ENCODE peak calls at places on chromosomes 7 and 10, in four cellular contexts. One of them, this sample, is unnamed.

GRCh38 chr7:151711906-151712771 is 164.8 kb downstream of the PRKAG2 start:
- DNase-seq in colonic mucosa: no peak
- DNase-seq in NCI-H1048: no peak
- DNase-seq in HT1080: no peak
- DNase-seq in this sample: no peak

GRCh38 chr10:127020260-127020659 is 115.0 kb downstream of the DOCK1 start:
- DNase-seq in colonic mucosa: no peak
- DNase-seq in NCI-H1048: no peak
- DNase-seq in HT1080: no peak
- DNase-seq in this sample: no peak

GRCh38 chr7:151025924-151026671 is 1.8 kb upstream of the ATG9B start:
- DNase-seq in colonic mucosa: no peak
- DNase-seq in NCI-H1048: no peak
- DNase-seq in HT1080: peak
- DNase-seq in this sample: no peak

GRCh38 chr7:26153246-26153822 is 1.3 kb downstream of the NFE2L3 start:
- DNase-seq in colonic mucosa: peak
- DNase-seq in NCI-H1048: no peak
- DNase-seq in HT1080: no peak
- DNase-seq in this sample: no peak

GRCh38 chr10:34666008-34666700 is 148.9 kb downstream of the PARD3 start:
- DNase-seq in colonic mucosa: peak
- DNase-seq in NCI-H1048: no peak
- DNase-seq in HT1080: peak
- DNase-seq in this sample: peak

GRCh38 chr7:109545686-109546085 is 976.0 kb downstream of the DNAJB9 start:
- DNase-seq in colonic mucosa: no peak
- DNase-seq in NCI-H1048: no peak
- DNase-seq in HT1080: no peak
- DNase-seq in this sample: no peak

GRCh38 chr10:52232561-52233350 is 81.3 kb upstream of the DKK1 start:
- DNase-seq in colonic mucosa: peak
- DNase-seq in NCI-H1048: no peak
- DNase-seq in HT1080: peak
- DNase-seq in this sample: no peak

GRCh38 chr7:1466524-1467271 is 7.4 kb upstream of the MICALL2 start:
- DNase-seq in colonic mucosa: peak
- DNase-seq in NCI-H1048: no peak
- DNase-seq in HT1080: peak
- DNase-seq in this sample: peak

GRCh38 chr7:36937754-36938551 is 213.7 kb upstream of the AOAH start:
- DNase-seq in colonic mucosa: no peak
- DNase-seq in NCI-H1048: no peak
- DNase-seq in HT1080: no peak
- DNase-seq in this sample: no peak

GRCh38 chr7:1850111-1850975 is 180.3 kb downstream of the ELFN1 start:
- DNase-seq in colonic mucosa: no peak
- DNase-seq in NCI-H1048: no peak
- DNase-seq in HT1080: no peak
- DNase-seq in this sample: no peak

GRCh38 chr10:78865518-78865835 is 203.3 kb upstream of the ZMIZ1 start:
- DNase-seq in colonic mucosa: peak
- DNase-seq in NCI-H1048: no peak
- DNase-seq in HT1080: peak
- DNase-seq in this sample: no peak

GRCh38 chr7:50803359-50804337 is 21.0 kb upstream of the GRB10 start:
- DNase-seq in colonic mucosa: no peak
- DNase-seq in NCI-H1048: no peak
- DNase-seq in HT1080: no peak
- DNase-seq in this sample: no peak

GRCh38 chr10:20536381-20536780 is 360.7 kb downstream of the NEBL start:
- DNase-seq in colonic mucosa: no peak
- DNase-seq in NCI-H1048: no peak
- DNase-seq in HT1080: no peak
- DNase-seq in this sample: no peak

GRCh38 chr10:76036410-76036940 is 605.1 kb downstream of the LRMDA start:
- DNase-seq in colonic mucosa: peak
- DNase-seq in NCI-H1048: no peak
- DNase-seq in HT1080: peak
- DNase-seq in this sample: peak

GRCh38 chr7:115097175-115097671 is 175.3 kb downstream of the MDFIC start:
- DNase-seq in colonic mucosa: no peak
- DNase-seq in NCI-H1048: peak
- DNase-seq in HT1080: peak
- DNase-seq in this sample: no peak

GRCh38 chr10:56359837-56360236 is 1.2 kb downstream of the ZWINT start:
- DNase-seq in colonic mucosa: no peak
- DNase-seq in NCI-H1048: no peak
- DNase-seq in HT1080: no peak
- DNase-seq in this sample: no peak

GRCh38 chr10:105769248-105770184 is 1128.4 kb downstream of the SORCS3 start:
- DNase-seq in colonic mucosa: no peak
- DNase-seq in NCI-H1048: no peak
- DNase-seq in HT1080: peak
- DNase-seq in this sample: no peak

GRCh38 chr10:61842755-61843497 is 58.6 kb upstream of the ARID5B start:
- DNase-seq in colonic mucosa: no peak
- DNase-seq in NCI-H1048: no peak
- DNase-seq in HT1080: peak
- DNase-seq in this sample: no peak

GRCh38 chr7:27149817-27150567 is 2.4 kb downstream of the HOXA3 start:
- DNase-seq in colonic mucosa: peak
- DNase-seq in NCI-H1048: no peak
- DNase-seq in HT1080: no peak
- DNase-seq in this sample: peak

GRCh38 chr10:59397971-59398370 is 35.6 kb upstream of the FAM13C start:
- DNase-seq in colonic mucosa: no peak
- DNase-seq in NCI-H1048: no peak
- DNase-seq in HT1080: no peak
- DNase-seq in this sample: no peak

GRCh38 chr7:143393267-143394041 is 12.3 kb downstream of the ZYX start:
- DNase-seq in colonic mucosa: no peak
- DNase-seq in NCI-H1048: no peak
- DNase-seq in HT1080: no peak
- DNase-seq in this sample: no peak

GRCh38 chr7:157926107-157926506 is 589.3 kb downstream of the DNAJB6 start:
- DNase-seq in colonic mucosa: no peak
- DNase-seq in NCI-H1048: no peak
- DNase-seq in HT1080: no peak
- DNase-seq in this sample: no peak

GRCh38 chr7:100452513-100452912 is 11.5 kb downstream of the SPACDR start:
- DNase-seq in colonic mucosa: no peak
- DNase-seq in NCI-H1048: no peak
- DNase-seq in HT1080: no peak
- DNase-seq in this sample: no peak

GRCh38 chr7:44284881-44285541 is 40.4 kb downstream of the CAMK2B start:
- DNase-seq in colonic mucosa: no peak
- DNase-seq in NCI-H1048: no peak
- DNase-seq in HT1080: no peak
- DNase-seq in this sample: no peak

GRCh38 chr7:22140597-22140996 is 194.9 kb upstream of the CDCA7L start:
- DNase-seq in colonic mucosa: no peak
- DNase-seq in NCI-H1048: no peak
- DNase-seq in HT1080: no peak
- DNase-seq in this sample: no peak

GRCh38 chr7:31327071-31327470 is 13.5 kb downstream of the NEUROD6 start:
- DNase-seq in colonic mucosa: no peak
- DNase-seq in NCI-H1048: no peak
- DNase-seq in HT1080: peak
- DNase-seq in this sample: no peak

GRCh38 chr10:50988792-50989191 is 85.5 kb upstream of the PRKG1 start:
- DNase-seq in colonic mucosa: no peak
- DNase-seq in NCI-H1048: no peak
- DNase-seq in HT1080: peak
- DNase-seq in this sample: no peak

GRCh38 chr10:24428410-24428782 is 219.5 kb downstream of the KIAA1217 start:
- DNase-seq in colonic mucosa: no peak
- DNase-seq in NCI-H1048: no peak
- DNase-seq in HT1080: peak
- DNase-seq in this sample: no peak

GRCh38 chr10:13329565-13329964 is 18.5 kb downstream of the SEPHS1 start:
- DNase-seq in colonic mucosa: no peak
- DNase-seq in NCI-H1048: no peak
- DNase-seq in HT1080: no peak
- DNase-seq in this sample: no peak

GRCh38 chr7:22715969-22716368 is 11.0 kb upstream of the IL6 start:
- DNase-seq in colonic mucosa: no peak
- DNase-seq in NCI-H1048: no peak
- DNase-seq in HT1080: no peak
- DNase-seq in this sample: no peak

GRCh38 chr10:2731940-2732339 is 335.4 kb upstream of the PFKP start:
- DNase-seq in colonic mucosa: no peak
- DNase-seq in NCI-H1048: no peak
- DNase-seq in HT1080: peak
- DNase-seq in this sample: no peak

GRCh38 chr7:130141161-130141857 is 63.9 kb downstream of the TMEM209 start:
- DNase-seq in colonic mucosa: peak
- DNase-seq in NCI-H1048: no peak
- DNase-seq in HT1080: no peak
- DNase-seq in this sample: peak

GRCh38 chr10:92387289-92387940 is 96.4 kb downstream of the MARCHF5 start:
- DNase-seq in colonic mucosa: peak
- DNase-seq in NCI-H1048: peak
- DNase-seq in HT1080: peak
- DNase-seq in this sample: no peak